ENCODE peak calls at places on chromosome 5, in four cellular contexts. O is CD4-positive, alpha-beta T cell; G is suprapubic skin; F is left ventricle myocardium inferior. C is an unnamed sample. For H3K27me3, the result is how much of the 10 kb centered on the place peaks cover.

GRCh38 chr5:115456056-115456455 is 88.5 kb downstream of the FEM1C start:
- DNase-seq in O (no peak), G (no peak), F (no peak), C (no peak)

GRCh38 chr5:140328036-140328764 is 18.2 kb downstream of the HBEGF start:
- DNase-seq in O (no peak), G (no peak), F (no peak), C (no peak)

GRCh38 chr5:17113174-17113941 is 104.1 kb upstream of the BASP1 start:
- DNase-seq in O (no peak), G (no peak), F (no peak), C (no peak)

GRCh38 chr5:143600396-143601075 is 197.1 kb upstream of the NR3C1 start:
- DNase-seq in O (no peak), G (no peak), F (no peak), C (no peak)

GRCh38 chr5:77123057-77123456 is 36.0 kb upstream of the ZBED3 start:
- DNase-seq in O (no peak), G (no peak), F (no peak), C (no peak)

GRCh38 chr5:6780802-6781391 is 67.7 kb downstream of the TENT4A start:
- DNase-seq in O (peak), G (no peak), F (no peak), C (no peak)

GRCh38 chr5:151104795-151105194 is 24.0 kb upstream of the TNIP1 start:
- DNase-seq in O (no peak), G (peak), F (peak), C (no peak)

GRCh38 chr5:28648108-28648507 is 1609.7 kb upstream of the CDH9 start:
- DNase-seq in O (no peak), G (no peak), F (no peak), C (no peak)

GRCh38 chr5:90037646-90038045 is 371.9 kb downstream of the CETN3 start:
- DNase-seq in O (no peak), G (no peak), F (no peak), C (no peak)

GRCh38 chr5:79938468-79938867 is 52.6 kb downstream of the MTX3 start:
- DNase-seq in O (no peak), G (no peak), F (no peak), C (no peak)

GRCh38 chr5:42614509-42614908 is 142.1 kb upstream of the CCDC152 start:
- DNase-seq in O (no peak), G (no peak), F (no peak), C (no peak)

GRCh38 chr5:1763960-1764605 is 35.6 kb downstream of the MRPL36 start:
- DNase-seq in O (no peak), G (peak), F (no peak), C (peak)

GRCh38 chr5:179623906-179624741 is 653 bp upstream of the HNRNPH1 start:
- DNase-seq in O (no peak), G (peak), F (peak), C (peak)

GRCh38 chr5:76608833-76609232 is 14.4 kb downstream of the F2RL2 start:
- DNase-seq in O (no peak), G (no peak), F (no peak), C (no peak)

GRCh38 chr5:29796018-29796417 is 1397.5 kb upstream of the CDH6 start:
- DNase-seq in O (no peak), G (no peak), F (no peak), C (no peak)

GRCh38 chr5:149439899-149440655 is 61.0 kb upstream of the IL17B start:
- DNase-seq in O (no peak), G (no peak), F (no peak), C (peak)

GRCh38 chr5:142433526-142434321 is 108.9 kb upstream of the SPRY4 start:
- DNase-seq in O (no peak), G (no peak), F (no peak), C (no peak)

GRCh38 chr5:109053995-109054417 is 306.3 kb downstream of the FER start:
- DNase-seq in O (no peak), G (no peak), F (no peak), C (no peak)

GRCh38 chr5:326109-326508 is 4.6 kb downstream of the AHRR start:
- DNase-seq in O (no peak), G (no peak), F (no peak), C (no peak)

GRCh38 chr5:324736-325612 is 3.5 kb downstream of the AHRR start:
- DNase-seq in O (no peak), G (no peak), F (no peak), C (no peak)

GRCh38 chr5:329758-330149 is 8.2 kb downstream of the AHRR start:
- DNase-seq in O (no peak), G (no peak), F (no peak), C (no peak)

GRCh38 chr5:332843-333242 is 11.3 kb downstream of the AHRR start:
- DNase-seq in O (no peak), G (no peak), F (no peak), C (no peak)

GRCh38 chr5:329106-329757 is 7.7 kb downstream of the AHRR start:
- DNase-seq in O (no peak), G (no peak), F (no peak), C (no peak)
- H3K27me3 ChIP-seq in O (under half), G (under half), F (under half), C (under half)

DNA sequence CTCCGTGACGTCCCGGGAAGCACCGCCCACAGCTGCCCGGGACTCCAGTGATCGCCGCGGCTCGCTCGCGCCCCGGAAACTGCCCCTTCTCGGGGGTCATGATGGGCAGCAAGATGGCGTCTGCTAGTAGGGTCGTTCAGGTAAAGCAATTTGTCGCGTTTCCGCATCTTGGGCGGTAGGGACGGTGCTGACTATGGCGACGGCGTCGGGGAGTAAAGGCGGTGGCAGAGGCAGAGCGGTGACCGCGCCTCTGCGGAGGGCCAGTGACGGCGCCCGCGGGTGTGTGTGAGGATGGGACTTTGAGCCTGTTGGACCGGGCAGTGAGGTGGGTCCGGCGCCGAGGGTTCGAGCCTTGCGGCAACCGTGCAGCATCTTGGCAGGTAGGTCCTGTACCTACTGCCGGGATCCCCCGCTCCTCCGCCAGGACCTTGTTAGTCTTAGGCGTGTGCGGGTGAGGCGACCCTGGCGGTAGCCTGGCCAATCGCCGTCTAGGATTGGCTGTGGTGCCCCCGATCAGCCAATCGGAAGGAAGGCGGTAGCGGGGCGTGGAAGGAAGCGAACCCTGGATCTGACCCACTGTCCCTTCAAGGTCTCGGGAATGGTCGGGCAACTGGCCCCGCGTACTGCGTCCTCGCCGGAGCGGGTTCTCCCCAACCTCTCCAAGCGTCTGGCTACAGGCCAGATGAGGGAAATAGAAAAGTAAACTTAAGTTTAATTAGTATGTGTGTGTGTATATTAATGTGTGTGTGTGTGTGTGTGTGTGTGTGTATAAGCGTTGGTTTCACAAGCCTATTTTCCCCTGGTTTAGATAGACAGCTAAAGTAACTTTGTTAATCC is 16.7 kb upstream of the CDK7 start:
- DNase-seq in O (peak), G (peak), F (peak), C (peak)
- TF ChIP-seq CTCF in O (no peak), G (peak), F (peak), C (peak)

DNA sequence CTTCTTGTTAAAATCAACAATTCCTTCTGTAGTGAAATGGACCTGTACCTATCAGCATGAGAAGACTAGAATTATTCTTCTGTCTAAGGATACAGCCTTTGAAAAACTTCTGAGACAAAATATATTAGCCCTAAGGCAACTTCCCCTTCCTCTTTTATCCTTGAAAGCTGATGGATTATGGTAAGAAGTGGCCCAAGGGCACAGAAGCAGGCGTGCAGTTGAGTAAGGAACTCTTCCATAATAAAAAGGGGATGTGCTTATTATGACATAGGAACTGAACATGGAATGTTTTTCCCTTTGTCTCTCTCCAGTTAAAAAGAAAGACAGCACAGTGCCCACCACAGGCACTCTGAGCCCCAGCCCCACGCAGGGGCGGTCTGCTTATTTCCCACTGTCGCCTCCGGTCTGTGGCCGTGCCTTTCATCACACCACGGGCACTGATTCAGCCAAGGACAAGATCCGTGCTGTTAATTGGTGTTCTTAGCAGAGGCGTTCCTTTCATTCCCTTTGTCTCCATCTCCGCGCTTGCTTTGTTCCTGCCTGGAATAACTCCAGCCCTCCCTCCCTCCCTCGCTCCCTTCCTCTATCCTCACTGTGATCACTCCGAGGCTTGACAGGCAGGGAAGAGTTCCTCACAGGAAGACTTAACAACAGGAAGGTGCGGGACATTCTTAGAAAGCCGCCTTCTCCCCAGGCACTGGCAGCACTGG is 135.9 kb upstream of the OTULINL start:
- DNase-seq in O (no peak), G (no peak), F (no peak), C (no peak)
- H3K27me3 ChIP-seq in O (under half), G (under half), F (under half), C (under half)

DNA sequence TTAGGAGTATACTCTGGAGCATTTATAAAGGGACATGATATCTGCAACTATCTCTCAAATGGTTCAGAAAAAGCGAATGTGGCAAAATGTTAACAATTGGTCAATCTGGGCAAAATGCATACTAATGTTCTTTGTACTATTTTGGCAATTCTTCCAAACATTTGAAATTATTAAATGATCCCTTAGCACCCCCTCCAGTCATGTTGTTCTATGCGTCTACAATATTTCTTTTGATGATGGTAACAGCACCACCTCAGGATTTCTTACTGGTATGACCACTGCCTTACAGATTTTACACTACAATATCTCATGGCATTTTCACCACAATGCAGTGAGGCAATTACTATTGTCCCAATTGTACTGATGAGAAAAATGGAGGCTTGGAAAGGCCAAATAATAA is 52.9 kb upstream of the TRIO start:
- DNase-seq in O (no peak), G (no peak), F (no peak), C (no peak)
- TF ChIP-seq CTCF in O (no peak), G (no peak), F (no peak), C (no peak)

DNA sequence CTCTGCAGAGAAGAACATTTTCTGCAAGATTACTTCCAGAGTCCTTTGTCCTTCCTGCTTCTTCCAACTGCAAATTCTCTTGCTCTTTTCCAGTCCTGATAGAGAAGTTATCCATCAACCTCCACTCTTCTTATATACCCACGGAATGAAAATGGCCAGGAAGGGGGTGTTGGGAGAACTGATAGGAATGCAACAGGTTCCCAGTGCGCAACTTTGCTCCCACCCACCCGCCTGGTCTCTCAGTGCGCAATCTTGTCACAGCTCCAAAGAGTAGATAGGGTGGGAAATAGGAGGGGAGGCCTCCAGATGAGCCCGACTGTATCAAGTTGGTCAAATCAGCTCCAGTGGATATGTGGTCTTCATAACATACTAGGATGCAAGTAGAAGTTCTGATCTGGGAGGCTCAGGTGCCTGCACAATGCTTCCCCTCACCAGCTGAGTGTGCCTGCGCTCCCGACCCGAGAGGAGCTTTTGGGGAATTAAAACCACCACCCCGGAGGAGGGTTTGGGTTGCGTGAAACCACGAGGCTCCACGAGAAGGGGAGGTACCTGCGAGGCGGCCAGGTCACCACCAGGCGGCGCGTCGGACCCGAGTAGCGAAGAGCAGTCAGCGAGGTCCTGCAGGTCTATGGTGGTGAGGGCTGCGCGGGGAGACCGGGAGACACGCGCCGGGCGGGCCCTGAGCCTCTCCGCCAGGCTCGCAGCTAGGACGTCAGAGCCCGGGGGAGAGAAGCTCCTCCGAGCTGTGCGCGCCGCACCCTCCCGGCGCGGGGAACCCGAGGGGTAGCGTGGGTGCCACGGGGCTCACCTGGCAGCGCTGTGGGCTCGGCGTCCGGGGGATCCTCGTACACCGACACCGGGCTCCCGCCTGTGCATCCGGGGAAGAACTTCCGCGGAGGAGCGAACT is 835 bp downstream of the MCIDAS start:
- DNase-seq in O (no peak), G (peak), F (no peak), C (no peak)
- H3K27me3 ChIP-seq in O (half or more), G (half or more), F (half or more), C (half or more)

DNA sequence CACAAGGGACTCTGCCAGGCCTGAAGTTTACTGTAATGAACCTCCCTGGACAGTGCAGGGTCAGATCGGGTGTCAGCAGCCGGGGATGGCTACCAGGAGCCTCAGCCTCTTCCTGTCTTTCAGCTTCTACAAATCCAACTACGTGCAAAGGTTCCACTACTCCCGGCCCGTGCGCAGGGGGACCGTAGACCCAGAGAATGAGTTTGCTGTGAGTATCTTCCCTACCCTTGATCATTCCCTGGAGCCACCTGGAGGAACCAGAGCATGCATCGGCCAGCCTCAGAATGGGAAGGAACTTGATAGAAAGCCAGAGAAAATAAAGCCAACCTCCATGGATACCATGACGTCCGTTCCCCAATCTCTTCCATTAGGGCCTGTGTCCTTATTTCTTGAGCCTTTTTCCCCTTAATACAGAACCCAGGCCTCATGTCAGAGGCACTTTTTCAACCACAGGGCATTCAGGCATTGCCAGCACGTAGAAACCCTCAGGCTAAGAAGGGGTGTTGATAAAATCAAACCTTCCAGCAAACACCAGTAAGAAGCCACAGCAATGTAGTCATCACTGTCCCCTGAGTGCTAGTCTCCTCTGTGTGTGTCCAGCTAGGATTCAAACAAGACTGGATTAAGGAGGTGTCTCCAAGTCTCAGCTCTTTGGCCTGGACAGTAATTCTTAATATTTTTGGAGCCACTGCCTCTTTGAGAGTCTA is 49.0 kb upstream of the FOXI1 start:
- DNase-seq in O (no peak), G (no peak), F (no peak), C (no peak)
- TF ChIP-seq CTCF in O (no peak), G (no peak), F (no peak), C (no peak)

DNA sequence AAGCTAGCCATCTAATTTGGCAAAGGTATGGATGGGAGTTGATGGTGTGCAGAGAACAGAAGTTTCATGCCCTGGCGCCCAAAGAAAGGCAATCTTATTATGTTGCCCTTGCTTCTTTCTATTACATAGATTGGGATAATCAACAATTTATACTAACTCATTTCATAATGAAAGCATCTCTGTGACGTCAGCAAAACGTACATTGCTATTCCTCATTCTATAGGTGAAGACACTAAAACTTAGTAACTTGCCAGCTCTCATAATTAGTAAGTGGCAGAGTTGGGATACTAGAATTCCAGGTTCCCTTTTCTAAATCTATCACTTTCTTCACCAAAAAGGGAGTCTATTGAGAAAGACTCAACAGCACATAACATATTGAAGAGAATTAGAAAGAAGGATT is 374.8 kb downstream of the NR2F1-AS1 start:
- DNase-seq in O (no peak), G (no peak), F (no peak), C (no peak)
- H3K27me3 ChIP-seq in O (under half), G (under half), F (under half), C (under half)

GRCh38 chr5:141338538-141339306 is at the start of gene PCDHGA2:
- DNase-seq in O (no peak), G (no peak), F (no peak), C (no peak)
- TF ChIP-seq CTCF in O (no peak), G (peak), F (peak), C (no peak)

GRCh38 chr5:176748073-176748966 is 62.0 kb upstream of the UNC5A start:
- DNase-seq in O (no peak), G (peak), F (no peak), C (peak)
- H3K27me3 ChIP-seq in O (half or more), G (half or more), F (half or more), C (half or more)